ENCODE peak calls at places on chromosomes 16 and 17, in nine cellular contexts. V, X, R, S, P, C, A, B and W are unnamed samples.
A peak's percentile ranks its signal among the peaks of the same experiment; 100 is the strongest.

GRCh38 chr16:74035816-74036215 is 260.8 kb upstream of the PSMD7 start:
- DNase-seq in A (no peak), S (peak; percentile 8), V (no peak), B (no peak), R (peak; percentile 23), C (no peak), P (no peak), X (peak; percentile 49), W (no peak)

GRCh38 chr16:85239239-85239638 is 127.0 kb upstream of the CIBAR2 start:
- DNase-seq in A (no peak), S (no peak), X (no peak), C (no peak), V (no peak), R (no peak), B (no peak), P (no peak), W (no peak)

GRCh38 chr17:40361925-40362695 is 2.4 kb downstream of the GJD3 start:
- DNase-seq in C (no peak), S (no peak), X (no peak), B (no peak), R (no peak), V (no peak), A (no peak), P (no peak), W (no peak)

GRCh38 chr16:19896951-19897350 is 12.3 kb upstream of the GPRC5B start:
- DNase-seq in S (no peak), R (no peak), C (no peak), B (no peak), X (no peak), A (no peak), V (no peak), P (no peak), W (no peak)

GRCh38 chr17:45413498-45413923 is 19.2 kb downstream of the ARHGAP27 start:
- DNase-seq in P (peak; percentile 62), A (no peak), R (no peak), V (peak; percentile 72), B (no peak), C (no peak), X (no peak), S (no peak), W (no peak)

GRCh38 chr17:34370997-34371395 is 8.0 kb upstream of the CCL1 start:
- DNase-seq in C (no peak), R (no peak), B (no peak), S (no peak), A (no peak), P (no peak), V (no peak), X (no peak), W (no peak)

GRCh38 chr16:69340095-69340644 is 598 bp downstream of the NIP7 start:
- DNase-seq in V (no peak), S (peak; percentile 22), P (no peak), X (no peak), B (no peak), R (no peak), A (no peak), C (no peak), W (no peak)

GRCh38 chr16:7160093-7160492 is 172.6 kb upstream of the RBFOX1 start:
- DNase-seq in X (no peak), V (no peak), B (no peak), P (no peak), R (no peak), C (no peak), S (no peak), A (no peak), W (no peak)

GRCh38 chr16:647173-647902 is 1.8 kb upstream of the WDR90 start:
- DNase-seq in C (no peak), A (peak; percentile 42), V (no peak), B (no peak), S (no peak), X (no peak), P (no peak), R (no peak), W (no peak)

GRCh38 chr16:48408688-48409087 is 23.5 kb upstream of the SIAH1 start:
- DNase-seq in X (no peak), B (peak; percentile 86), R (no peak), A (no peak), P (peak; percentile 31), V (peak; percentile 72), C (no peak), S (peak; percentile 33), W (no peak)

GRCh38 chr17:21211825-21212479 is 2.0 kb downstream of the TMEM11 start:
- DNase-seq in S (no peak), B (no peak), R (no peak), A (no peak), V (no peak), P (no peak), X (no peak), C (no peak), W (no peak)

GRCh38 chr17:27526603-27527002 is 70.4 kb downstream of the KSR1 start:
- DNase-seq in R (no peak), C (no peak), X (peak; percentile 69), P (peak; percentile 41), B (no peak), V (no peak), A (peak; percentile 69), S (peak; percentile 88), W (no peak)

GRCh38 chr16:19338335-19338734 is 52.8 kb downstream of the CLEC19A start:
- DNase-seq in X (no peak), P (no peak), A (no peak), B (no peak), R (no peak), C (no peak), S (peak; percentile 16), V (no peak), W (no peak)

GRCh38 chr17:1715803-1716075 is 5.6 kb upstream of the TLCD2 start:
- DNase-seq in V (no peak), R (no peak), P (no peak), B (no peak), X (no peak), S (no peak), C (no peak), A (no peak), W (no peak)

GRCh38 chr17:1716912-1717695 is 6.9 kb upstream of the TLCD2 start:
- DNase-seq in A (peak; percentile 93), R (peak; percentile 97), P (peak; percentile 87), B (peak; percentile 97), S (peak; percentile 97), V (peak; percentile 95), X (peak; percentile 99), C (peak; percentile 99), W (peak; percentile 98)

GRCh38 chr17:1716076-1716911 is 6.1 kb upstream of the TLCD2 start:
- DNase-seq in C (peak; percentile 100), B (peak; percentile 100), X (peak; percentile 100), R (peak; percentile 100), P (peak; percentile 100), A (peak; percentile 100), S (peak; percentile 99), V (peak; percentile 100), W (peak; percentile 100)

GRCh38 chr17:1720856-1721386 is 3.6 kb upstream of the WDR81 start:
- DNase-seq in P (no peak), V (peak; percentile 65), C (peak; percentile 58), R (peak; percentile 63), B (peak; percentile 92), A (peak; percentile 74), S (peak; percentile 69), X (peak; percentile 77), W (no peak)

GRCh38 chr17:1718362-1719165 is 5.9 kb upstream of the WDR81 start:
- DNase-seq in V (peak; percentile 37), A (no peak), P (no peak), X (no peak), R (no peak), B (peak; percentile 87), C (no peak), S (no peak), W (no peak)
- H3K4me3 ChIP-seq in V (no peak overlapping the region), A (no peak overlapping the region), P (no peak overlapping the region), X (peak overlapping the region; percentile 58), R (no peak overlapping the region), B (no peak overlapping the region), C (no peak overlapping the region), S (no peak overlapping the region), W (peak overlapping the region; percentile 79)

GRCh38 chr17:7548585-7549400 is at the start of gene TNFSF12:
- DNase-seq in S (peak; percentile 65), B (peak; percentile 93), R (peak; percentile 58), V (peak; percentile 87), P (peak; percentile 79), C (peak; percentile 40), A (peak; percentile 61), X (peak; percentile 68), W (no peak)
- TF ChIP-seq CTCF in S (no peak), B (no peak), R (peak; percentile 26), V (no peak), P (peak; percentile 48), C (no peak), A (peak; percentile 35), X (no peak), W (no peak)

DNA sequence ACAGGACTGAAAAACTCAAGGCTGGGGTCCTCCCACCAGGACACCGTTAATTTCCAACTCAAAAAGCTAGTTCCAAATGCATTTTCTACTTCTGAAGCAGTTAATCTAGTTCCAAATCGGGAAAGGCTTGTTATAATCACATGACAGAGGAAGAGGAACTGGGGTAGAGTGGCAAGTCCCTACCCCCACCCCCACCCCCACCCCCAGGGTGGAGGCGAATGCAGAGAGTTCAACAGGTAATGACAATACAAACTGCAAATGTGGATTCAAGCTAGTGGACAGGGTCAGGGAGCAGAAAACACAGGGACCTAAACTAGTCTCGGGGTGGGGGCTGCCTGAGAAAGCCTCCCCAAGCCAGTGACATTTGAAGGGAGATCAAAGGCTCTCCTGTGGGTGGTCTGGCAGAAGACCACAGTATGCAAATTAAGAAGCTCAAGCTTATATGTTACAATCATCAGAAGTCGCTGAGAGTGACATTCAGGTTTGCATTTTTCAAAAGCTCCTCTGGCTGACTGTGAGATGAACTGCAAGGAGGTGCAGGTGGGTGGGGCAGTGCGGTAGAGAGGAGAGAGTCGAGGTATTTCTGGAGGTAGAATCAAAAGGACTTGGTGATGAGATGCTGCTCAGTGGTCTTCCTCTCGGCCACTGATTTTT is 56.4 kb upstream of the SLC25A19 start:
- DNase-seq in C (no peak), R (no peak), S (peak; percentile 23), V (no peak), P (no peak), A (no peak), B (no peak), X (peak; percentile 71), W (no peak)
- H3K4me3 ChIP-seq in C (no peak overlapping the region), R (no peak overlapping the region), S (no peak overlapping the region), V (no peak overlapping the region), P (no peak overlapping the region), A (no peak overlapping the region), B (no peak overlapping the region), X (peak overlapping the region; percentile 58), W (no peak overlapping the region)

DNA sequence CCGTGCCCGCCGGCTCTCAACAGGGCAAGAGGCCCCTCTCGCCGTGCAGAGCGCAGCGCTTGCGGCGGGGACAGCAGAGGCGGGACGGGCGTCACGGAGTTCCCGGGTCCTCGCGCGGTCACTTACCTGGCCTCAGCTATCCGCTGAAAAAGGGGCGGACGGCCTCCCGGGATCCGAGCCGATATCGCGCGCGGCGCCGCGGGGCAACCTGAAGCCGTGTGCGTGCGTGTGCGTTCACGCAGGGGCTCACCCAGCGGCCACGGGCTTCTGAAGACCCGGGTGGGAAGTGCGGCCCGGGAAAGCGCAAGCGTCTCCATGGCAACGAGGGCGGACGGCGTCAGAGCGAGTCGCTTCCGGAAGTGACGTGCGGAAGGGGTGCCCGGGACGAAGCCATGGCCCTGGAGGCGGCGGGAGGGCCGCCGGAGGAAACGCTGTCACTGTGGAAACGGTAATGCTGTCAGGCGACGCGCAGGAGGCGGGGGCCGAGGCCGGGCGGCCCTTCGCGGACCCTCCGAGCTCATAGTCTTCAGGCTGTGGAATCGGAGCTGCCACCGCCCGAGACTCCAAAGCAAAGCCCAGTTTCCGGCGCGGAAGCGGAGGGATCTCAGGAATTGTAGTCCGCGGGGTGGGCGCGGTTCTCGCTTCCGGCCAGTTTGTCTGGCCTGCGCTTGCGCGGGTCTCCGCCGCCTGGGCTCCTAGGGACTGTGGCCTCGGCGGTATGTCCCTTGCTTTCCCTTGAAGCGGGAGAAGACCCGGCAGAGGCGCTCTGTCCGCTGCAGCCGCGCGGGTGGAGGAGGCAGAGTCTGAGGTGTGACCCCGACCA is at the start of gene ENDOV:
- DNase-seq in A (peak; percentile 94), C (peak; percentile 91), X (peak; percentile 95), V (peak; percentile 96), R (peak; percentile 95), S (peak; percentile 95), P (peak; percentile 94), B (peak; percentile 98), W (peak; percentile 80)
- TF ChIP-seq CTCF in A (no peak), C (no peak), X (no peak), V (no peak), R (no peak), S (no peak), P (no peak), B (no peak), W (no peak)